ENCODE peak calls at places on chromosome 22, in six cellular contexts. R is neuronal stem cell, D is H9, J is IMR-90, B is trophoblast cell, N is H1. W is an unnamed sample.

GRCh38 chr22:33427461-33427860 is 369.3 kb upstream of the SYN3 start:
- DNase-seq in R (no peak), D (no peak), J (no peak), B (no peak), N (no peak), W (no peak)

GRCh38 chr22:18060646-18061620 is 16.9 kb upstream of the PEX26 start:
- DNase-seq in R (no peak), D (no peak), J (peak; percentile 71), B (no peak), N (no peak), W (peak; percentile 66)

GRCh38 chr22:46336119-46337078 is 885 bp downstream of the TRMU start:
- DNase-seq in R (peak; percentile 4), D (no peak), J (peak; percentile 8), B (no peak), N (no peak), W (peak; percentile 45)

GRCh38 chr22:25095869-25096268 is 103.8 kb upstream of the CRYBB3 start:
- DNase-seq in R (no peak), D (no peak), J (no peak), B (no peak), N (no peak), W (no peak)

GRCh38 chr22:49325531-49326395 is 501.9 kb downstream of the BRD1 start:
- DNase-seq in R (no peak), D (no peak), J (no peak), B (no peak), N (no peak), W (no peak)

GRCh38 chr22:42080287-42080686 is 787 bp downstream of the SMDT1 start:
- DNase-seq in R (no peak), D (no peak), J (peak; percentile 53), B (peak; percentile 20), N (no peak), W (peak; percentile 75)

GRCh38 chr22:24184057-24184798 is 2.9 kb downstream of the SUSD2 start:
- DNase-seq in R (no peak), D (no peak), J (no peak), B (no peak), N (no peak), W (no peak)

GRCh38 chr22:28819253-28820096 is 19.1 kb upstream of the XBP1 start:
- DNase-seq in R (no peak), D (no peak), J (no peak), B (no peak), N (no peak), W (no peak)

GRCh38 chr22:50699001-50699753 is 26.6 kb downstream of the SHANK3 start:
- DNase-seq in R (no peak), D (no peak), J (no peak), B (no peak), N (no peak), W (no peak)

GRCh38 chr22:42889290-42889689 is 32.2 kb upstream of the ARFGAP3 start:
- DNase-seq in R (no peak), D (no peak), J (no peak), B (no peak), N (no peak), W (no peak)

GRCh38 chr22:42364641-42365336 is 67.4 kb downstream of the NFAM1 start:
- DNase-seq in R (no peak), D (no peak), J (peak; percentile 29), B (no peak), N (no peak), W (no peak)

GRCh38 chr22:23675502-23676415 is 15.1 kb upstream of the RGL4 start:
- DNase-seq in R (no peak), D (no peak), J (no peak), B (peak; percentile 52), N (no peak), W (no peak)

GRCh38 chr22:44753189-44754042 is 1.0 kb downstream of the ARHGAP8 start:
- DNase-seq in R (no peak), D (no peak), J (peak; percentile 81), B (no peak), N (no peak), W (no peak)

GRCh38 chr22:29831958-29832357 is 6.1 kb downstream of the ASCC2 start:
- DNase-seq in R (no peak), D (no peak), J (no peak), B (peak; percentile 62), N (no peak), W (no peak)

GRCh38 chr22:29837780-29838598 is at the start of gene ASCC2:
- DNase-seq in R (peak; percentile 95), D (peak; percentile 99), J (peak; percentile 92), B (peak; percentile 100), N (peak; percentile 97), W (peak; percentile 96)

GRCh38 chr22:29830585-29830984 is 7.5 kb downstream of the ASCC2 start:
- DNase-seq in R (no peak), D (no peak), J (no peak), B (peak; percentile 40), N (no peak), W (no peak)

GRCh38 chr22:29831186-29831921 is 6.7 kb downstream of the ASCC2 start:
- DNase-seq in R (no peak), D (no peak), J (no peak), B (no peak), N (no peak), W (no peak)

DNA sequence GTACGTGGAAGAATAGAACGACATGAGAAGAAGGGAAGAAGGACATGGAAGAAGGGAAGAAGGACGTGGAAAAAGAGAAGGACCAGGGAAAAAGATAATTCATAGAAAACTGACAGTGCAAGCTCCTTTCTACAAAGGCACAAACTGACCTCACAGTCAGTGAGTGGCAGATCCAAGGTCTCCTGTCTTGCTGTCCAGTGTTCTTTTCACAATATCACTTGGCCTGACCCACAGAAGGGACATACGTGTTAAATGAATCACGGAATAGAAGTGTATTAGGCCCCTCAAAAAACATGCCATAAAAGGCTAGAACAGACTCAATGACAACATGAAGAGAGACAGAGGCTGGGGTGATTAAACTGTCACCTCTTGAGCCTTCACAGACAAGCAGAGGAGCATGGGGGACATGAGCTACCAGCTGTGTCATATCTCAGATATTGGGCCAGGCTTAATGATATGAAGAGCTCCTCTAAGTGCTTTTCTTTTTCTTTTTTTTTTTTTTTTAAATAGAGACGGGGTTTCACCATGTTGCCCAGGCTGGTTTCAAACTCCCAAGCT is 4.6 kb downstream of the ASCC2 start:
- DNase-seq in R (no peak), D (no peak), J (no peak), B (no peak), N (no peak), W (no peak)
- H4K91ac ChIP-seq in R (no peak overlapping the region), D (no peak overlapping the region), J (no peak overlapping the region), B (no peak overlapping the region), N (no peak overlapping the region), W (no peak overlapping the region)

GRCh38 chr22:31692186-31692886 is 30.3 kb upstream of the PISD start:
- DNase-seq in R (no peak), D (no peak), J (peak; percentile 68), B (no peak), N (no peak), W (peak; percentile 63)
- H3K9ac ChIP-seq in R (no peak overlapping the region), D (no peak overlapping the region), J (no peak overlapping the region), B (no peak overlapping the region), N (no peak overlapping the region), W (no peak overlapping the region)

GRCh38 chr22:36233796-36234195 is 5.5 kb downstream of the APOL2 start:
- DNase-seq in R (no peak), D (peak; percentile 14), J (peak; percentile 26), B (no peak), N (no peak), W (no peak)

GRCh38 chr22:36234919-36235318 is 4.4 kb downstream of the APOL2 start:
- DNase-seq in R (no peak), D (peak; percentile 7), J (no peak), B (no peak), N (no peak), W (no peak)

GRCh38 chr22:36234211-36234610 is 5.1 kb downstream of the APOL2 start:
- DNase-seq in R (no peak), D (peak; percentile 3), J (no peak), B (no peak), N (no peak), W (no peak)

GRCh38 chr22:36235585-36235984 is 3.7 kb downstream of the APOL2 start:
- DNase-seq in R (no peak), D (no peak), J (no peak), B (no peak), N (no peak), W (no peak)

GRCh38 chr22:36232715-36233401 is 6.5 kb downstream of the APOL2 start:
- DNase-seq in R (no peak), D (no peak), J (no peak), B (no peak), N (no peak), W (no peak)
- H4K91ac ChIP-seq in R (no peak overlapping the region), D (no peak overlapping the region), J (no peak overlapping the region), B (no peak overlapping the region), N (no peak overlapping the region), W (no peak overlapping the region)

DNA sequence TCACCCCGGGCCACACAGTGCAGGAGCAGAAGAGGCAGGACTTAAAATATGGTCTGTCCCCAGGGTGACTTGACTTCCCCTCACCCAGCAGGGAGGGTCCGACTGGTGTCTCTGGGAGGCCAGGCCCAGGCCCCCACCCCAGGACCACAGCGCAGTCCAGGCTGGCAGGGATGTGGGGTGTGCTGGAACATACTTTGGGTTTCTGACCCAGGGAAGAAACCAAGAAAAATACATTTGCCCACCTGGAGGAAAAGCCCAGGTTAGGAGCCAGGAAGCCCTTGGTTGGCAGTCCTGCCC is 5.2 kb downstream of the C1QTNF6 start:
- DNase-seq in R (no peak), D (no peak), J (no peak), B (peak; percentile 10), N (no peak), W (no peak)
- H3K9ac ChIP-seq in R (no peak overlapping the region), D (no peak overlapping the region), J (no peak overlapping the region), B (no peak overlapping the region), N (no peak overlapping the region), W (no peak overlapping the region)

GRCh38 chr22:47883757-47884156 is 1121.3 kb downstream of the TBC1D22A start:
- DNase-seq in R (no peak), D (no peak), J (no peak), B (no peak), N (no peak), W (no peak)
- H4K91ac ChIP-seq in R (no peak overlapping the region), D (no peak overlapping the region), J (no peak overlapping the region), B (no peak overlapping the region), N (no peak overlapping the region), W (no peak overlapping the region)

DNA sequence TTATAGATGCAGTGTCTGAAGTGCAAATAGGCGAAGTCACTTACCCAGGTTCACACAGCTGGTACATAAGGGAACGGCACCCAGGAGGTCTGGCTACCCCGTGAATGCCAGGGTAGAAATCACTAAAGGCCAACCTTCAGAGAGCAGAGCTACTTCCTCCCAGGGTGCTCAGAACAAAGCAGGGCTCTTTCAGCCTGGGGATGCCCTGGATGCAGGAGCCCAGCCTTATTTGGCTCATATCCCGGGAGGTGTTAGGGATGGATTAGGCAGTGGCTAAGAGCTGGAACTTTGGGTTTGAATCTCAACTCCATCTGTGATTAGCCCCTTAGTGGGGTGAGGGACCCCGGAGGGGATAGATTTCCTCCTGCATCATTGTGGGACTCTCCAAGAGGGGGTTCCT is 33.1 kb upstream of the ASPHD2 start:
- DNase-seq in R (no peak), D (no peak), J (no peak), B (no peak), N (no peak), W (no peak)
- H3K9ac ChIP-seq in R (no peak overlapping the region), D (no peak overlapping the region), J (no peak overlapping the region), B (no peak overlapping the region), N (no peak overlapping the region), W (no peak overlapping the region)

W was measured in mesenchymal stem cell.